ENCODE peak calls at places on chromosome 1, in four cellular contexts. E, V, K and C are unnamed samples.
A peak's percentile ranks its signal among the peaks of the same experiment; 100 is the strongest.

GRCh38 chr1:236673284-236673919 is 12.9 kb upstream of the ACTN2 start:
- DNase-seq in V (no peak), E (no peak), K (no peak), C (no peak)

GRCh38 chr1:36217667-36218066 is 6.6 kb upstream of the THRAP3 start:
- DNase-seq in V (no peak), E (no peak), K (peak; percentile 23), C (peak; percentile 29)

GRCh38 chr1:99675292-99675691 is 29.4 kb downstream of the PALMD start:
- DNase-seq in V (no peak), E (no peak), K (no peak), C (no peak)

GRCh38 chr1:178749581-178750166 is 24.6 kb downstream of the RALGPS2 start:
- DNase-seq in E (no peak), K (no peak), V (no peak), C (no peak)

GRCh38 chr1:50493710-50494109 is 70.5 kb upstream of the DMRTA2 start:
- DNase-seq in E (no peak), V (no peak), K (no peak), C (no peak)

GRCh38 chr1:213070399-213070798 is 19.4 kb downstream of the RPS6KC1 start:
- DNase-seq in K (peak; percentile 75), E (no peak), V (peak; percentile 84), C (no peak)

GRCh38 chr1:72285074-72285425 is 2.7 kb upstream of the NEGR1 start:
- DNase-seq in E (no peak), V (no peak), K (no peak), C (no peak)

GRCh38 chr1:240173836-240174235 is 82.2 kb downstream of the FMN2 start:
- DNase-seq in V (no peak), E (no peak), K (no peak), C (no peak)

GRCh38 chr1:112296908-112297307 is 99.1 kb upstream of the CTTNBP2NL start:
- DNase-seq in V (no peak), K (no peak), E (no peak), C (no peak)

GRCh38 chr1:226870323-226871046 is at the start of gene PSEN2:
- DNase-seq in K (peak; percentile 88), E (no peak), V (no peak), C (peak; percentile 26)

DNA sequence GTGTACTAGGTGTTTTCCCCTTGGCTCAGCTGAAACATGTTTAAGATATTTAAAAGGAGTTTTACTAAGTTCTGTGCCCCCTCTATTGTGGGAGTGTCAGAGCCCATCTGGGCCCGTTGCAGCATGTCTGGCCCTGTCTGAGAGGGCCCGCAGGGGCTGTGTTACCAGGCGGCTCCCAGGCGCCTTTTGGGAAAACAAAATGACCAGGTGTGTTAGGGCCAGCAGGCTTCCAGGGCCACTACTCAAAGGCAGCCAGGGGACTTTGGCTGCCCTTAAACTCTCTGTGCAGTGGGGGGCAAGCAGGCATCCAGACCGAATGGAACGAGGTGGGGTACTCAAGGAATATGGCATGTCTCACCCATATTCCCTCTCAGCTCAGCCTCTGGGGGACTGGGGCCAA is 111.7 kb downstream of the KCNN3 start:
- DNase-seq in K (no peak), V (no peak), E (no peak), C (no peak)
- TF ChIP-seq ZNF274 in K (no peak), V (no peak), E (no peak), C (no peak)

DNA sequence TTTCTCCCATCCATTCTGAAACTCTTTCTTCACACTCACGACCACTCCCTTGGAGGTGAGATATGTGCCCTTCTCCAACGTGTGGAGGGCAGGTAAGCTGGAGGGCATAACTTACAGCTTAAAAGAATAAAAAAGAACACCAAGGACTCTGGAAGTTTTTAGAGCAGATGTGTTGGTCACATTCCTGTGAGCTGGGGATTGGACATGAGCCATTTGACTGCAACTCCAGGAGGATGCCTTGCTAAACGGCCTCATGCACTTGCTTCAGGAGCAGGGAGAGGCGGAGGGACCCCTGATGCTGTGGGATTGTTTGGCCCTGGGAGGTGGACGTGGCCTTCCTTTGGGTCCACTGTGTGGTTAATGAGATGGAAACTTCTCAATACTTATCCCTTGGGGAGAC is 185.5 kb downstream of the RHOU start:
- DNase-seq in E (no peak), K (no peak), V (no peak), C (no peak)
- TF ChIP-seq MAX in E (no peak), K (no peak), V (no peak), C (no peak)

DNA sequence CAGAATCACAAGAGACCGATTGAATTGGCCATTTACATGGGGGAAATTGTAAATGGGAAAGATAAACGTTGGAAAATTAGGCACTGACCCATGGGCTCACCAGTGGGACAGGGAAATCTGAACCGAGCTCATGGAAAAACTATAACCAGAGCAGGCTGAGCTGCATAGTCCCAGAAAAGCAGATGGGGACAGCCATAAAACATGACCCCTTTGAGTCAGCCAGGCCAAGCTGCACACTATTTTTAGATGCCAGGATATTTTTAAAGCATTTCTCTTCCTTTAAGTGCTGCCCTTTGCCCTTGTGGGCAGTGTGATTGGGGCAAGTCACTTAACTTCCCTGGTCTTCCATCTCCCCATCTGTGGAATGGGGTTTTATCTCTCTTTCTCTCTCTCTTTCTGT is 184.1 kb downstream of the FOXD2 start:
- DNase-seq in E (no peak), V (no peak), K (no peak), C (no peak)
- TF ChIP-seq EGR1 in E (no peak), V (no peak), K (no peak), C (no peak)

GRCh38 chr1:210596641-210597040 is 267.9 kb downstream of the HHAT start:
- DNase-seq in K (no peak), V (no peak), E (no peak), C (no peak)
- TF ChIP-seq ZNF274 in K (no peak), V (no peak), E (no peak), C (no peak)

DNA sequence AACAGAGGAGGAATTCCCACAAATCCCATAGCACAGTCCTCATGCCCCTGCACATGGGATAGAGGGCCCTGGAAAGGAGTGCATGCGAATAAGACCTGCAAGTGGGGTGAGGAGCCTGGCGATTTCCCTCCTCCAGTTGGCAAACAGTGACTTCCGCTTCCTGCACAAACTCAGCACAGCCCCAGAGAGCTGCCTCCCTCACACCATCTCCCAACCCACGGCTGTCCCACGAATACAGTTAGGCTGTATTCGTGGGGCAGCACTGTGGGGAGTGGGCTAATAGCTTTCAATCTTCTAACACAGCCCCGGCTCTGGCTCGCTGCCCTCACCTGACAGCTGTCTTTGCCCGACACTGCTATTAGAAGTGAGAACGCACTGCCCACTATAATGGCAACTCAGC is 28.2 kb upstream of the CNTN2 start:
- DNase-seq in E (no peak), K (no peak), V (no peak), C (no peak)
- TF ChIP-seq MAX in E (no peak), K (no peak), V (no peak), C (no peak)

DNA sequence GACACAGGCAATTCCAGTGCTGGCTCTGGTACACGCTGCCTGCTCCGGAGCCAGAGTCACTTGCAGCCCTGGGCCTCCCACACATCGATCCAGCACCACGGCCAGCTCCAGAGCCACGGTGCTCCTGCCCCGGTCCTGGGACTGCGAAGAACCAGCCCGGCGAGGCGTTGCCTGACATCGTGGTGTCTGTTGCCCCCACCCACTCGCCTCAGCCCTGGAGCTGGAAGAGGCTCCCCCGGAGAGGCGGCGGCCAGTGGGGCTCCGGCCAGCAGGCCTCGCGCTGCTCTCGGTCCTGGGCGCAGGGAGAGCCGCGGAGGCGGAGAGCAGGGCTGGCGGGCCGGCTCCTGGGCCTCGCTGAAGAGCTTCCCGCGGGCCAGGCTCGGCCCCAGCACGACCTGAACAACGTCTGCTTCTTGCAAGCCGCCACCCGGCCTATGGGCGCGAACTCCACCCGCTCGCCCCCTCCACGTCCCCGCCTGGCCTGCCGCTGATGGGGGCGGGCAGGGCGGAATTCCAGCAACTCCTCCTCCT is 364.8 kb downstream of the CEP170 start:
- DNase-seq in V (no peak), K (peak; percentile 25), E (peak; percentile 51), C (no peak)
- TF ChIP-seq EGR1 in V (no peak), K (no peak), E (no peak), C (no peak)

DNA sequence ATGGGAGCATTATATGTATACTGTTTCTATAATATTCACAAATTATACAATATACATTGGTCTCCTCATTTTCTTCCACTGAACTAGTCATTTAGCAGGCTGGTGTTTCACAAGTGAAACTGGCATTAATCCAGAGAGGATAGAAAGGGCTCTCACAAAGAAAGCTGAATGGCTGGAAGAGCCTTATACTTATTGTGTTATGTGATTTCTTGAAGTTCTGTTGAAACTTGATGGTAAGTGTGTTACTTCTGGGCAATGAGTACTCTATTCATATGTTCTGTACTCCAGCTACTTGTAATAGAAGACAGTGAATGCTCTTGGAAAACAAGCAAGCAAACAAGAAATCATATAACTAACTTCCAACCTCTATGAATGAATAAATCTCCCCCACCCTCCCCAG is 14.9 kb downstream of the STX12 start:
- DNase-seq in V (no peak), K (no peak), E (no peak), C (no peak)
- TF ChIP-seq ZNF274 in V (no peak), K (no peak), E (no peak), C (no peak)